ENCODE peak calls at places on chromosomes 4 and X, in ten cellular contexts. One of them, this sample, is unnamed.

GRCh38 chrX:50941638-50942037 is 31.1 kb downstream of the BMP15 start:
- DNase-seq in GM23338: peak; percentile 24
- DNase-seq in heart left ventricle: no peak
- DNase-seq in astrocyte: no peak
- DNase-seq in PC-3: peak; percentile 3
- DNase-seq in SJSA1: peak; percentile 0
- DNase-seq in HCT116: no peak
- DNase-seq in neural progenitor cell: peak; percentile 49
- DNase-seq in spleen: peak; percentile 68
- DNase-seq in K562: peak; percentile 3
- DNase-seq in this sample: no peak

GRCh38 chrX:41010188-41010846 is 74.9 kb upstream of the USP9X start:
- DNase-seq in spleen: peak; percentile 85
- DNase-seq in SJSA1: peak; percentile 22
- DNase-seq in K562: peak; percentile 92
- DNase-seq in GM23338: peak; percentile 60
- DNase-seq in neural progenitor cell: peak; percentile 52
- DNase-seq in heart left ventricle: peak; percentile 87
- DNase-seq in HCT116: no peak
- DNase-seq in PC-3: peak; percentile 91
- DNase-seq in astrocyte: peak; percentile 89
- DNase-seq in this sample: peak; percentile 72

GRCh38 chr4:2795558-2796260 is 2.8 kb downstream of the SH3BP2 start:
- DNase-seq in heart left ventricle: peak; percentile 21
- DNase-seq in astrocyte: no peak
- DNase-seq in neural progenitor cell: peak; percentile 1
- DNase-seq in GM23338: no peak
- DNase-seq in PC-3: no peak
- DNase-seq in spleen: peak; percentile 83
- DNase-seq in SJSA1: no peak
- DNase-seq in K562: no peak
- DNase-seq in HCT116: no peak
- DNase-seq in this sample: peak; percentile 69

GRCh38 chrX:11913001-11913400 is 155.0 kb downstream of the MSL3 start:
- DNase-seq in heart left ventricle: no peak
- DNase-seq in GM23338: no peak
- DNase-seq in PC-3: no peak
- DNase-seq in neural progenitor cell: no peak
- DNase-seq in HCT116: no peak
- DNase-seq in SJSA1: peak; percentile 11
- DNase-seq in spleen: no peak
- DNase-seq in astrocyte: peak; percentile 15
- DNase-seq in K562: no peak
- DNase-seq in this sample: no peak

GRCh38 chr4:38730830-38731646 is 51.8 kb downstream of the TLR10 start:
- DNase-seq in HCT116: peak; percentile 50
- DNase-seq in neural progenitor cell: peak; percentile 86
- DNase-seq in GM23338: peak; percentile 94
- DNase-seq in PC-3: peak; percentile 73
- DNase-seq in SJSA1: peak; percentile 91
- DNase-seq in spleen: peak; percentile 95
- DNase-seq in astrocyte: peak; percentile 97
- DNase-seq in heart left ventricle: peak; percentile 79
- DNase-seq in K562: peak; percentile 87
- DNase-seq in this sample: no peak

GRCh38 chr4:17173300-17173699 is 274.9 kb upstream of the LDB2 start:
- DNase-seq in PC-3: no peak
- DNase-seq in HCT116: no peak
- DNase-seq in K562: peak; percentile 8
- DNase-seq in astrocyte: no peak
- DNase-seq in GM23338: peak; percentile 74
- DNase-seq in neural progenitor cell: peak; percentile 69
- DNase-seq in spleen: no peak
- DNase-seq in SJSA1: no peak
- DNase-seq in heart left ventricle: peak; percentile 25
- DNase-seq in this sample: no peak

GRCh38 chr4:59818656-59819055 is 1381.5 kb upstream of the ADGRL3 start:
- DNase-seq in HCT116: no peak
- DNase-seq in astrocyte: peak; percentile 5
- DNase-seq in GM23338: no peak
- DNase-seq in SJSA1: peak; percentile 10
- DNase-seq in heart left ventricle: no peak
- DNase-seq in K562: no peak
- DNase-seq in PC-3: peak; percentile 46
- DNase-seq in spleen: no peak
- DNase-seq in neural progenitor cell: no peak
- DNase-seq in this sample: no peak

GRCh38 chrX:120485562-120486520 is 16.7 kb upstream of the LAMP2 start:
- DNase-seq in PC-3: peak; percentile 86
- DNase-seq in HCT116: peak; percentile 80
- DNase-seq in K562: peak; percentile 87
- DNase-seq in neural progenitor cell: peak; percentile 74
- DNase-seq in GM23338: peak; percentile 86
- DNase-seq in spleen: peak; percentile 89
- DNase-seq in SJSA1: peak; percentile 72
- DNase-seq in astrocyte: peak; percentile 59
- DNase-seq in heart left ventricle: peak; percentile 81
- DNase-seq in this sample: peak; percentile 41

GRCh38 chr4:30722916-30723270 is 2.7 kb downstream of the PCDH7 start:
- DNase-seq in PC-3: no peak
- DNase-seq in SJSA1: no peak
- DNase-seq in GM23338: peak; percentile 45
- DNase-seq in heart left ventricle: no peak
- DNase-seq in spleen: peak; percentile 66
- DNase-seq in HCT116: no peak
- DNase-seq in astrocyte: no peak
- DNase-seq in K562: no peak
- DNase-seq in neural progenitor cell: peak; percentile 29
- DNase-seq in this sample: no peak

GRCh38 chr4:168623011-168623410 is 126.2 kb downstream of the PALLD start:
- DNase-seq in spleen: no peak
- DNase-seq in PC-3: no peak
- DNase-seq in HCT116: no peak
- DNase-seq in heart left ventricle: no peak
- DNase-seq in GM23338: no peak
- DNase-seq in SJSA1: no peak
- DNase-seq in K562: no peak
- DNase-seq in astrocyte: no peak
- DNase-seq in neural progenitor cell: no peak
- DNase-seq in this sample: no peak

GRCh38 chrX:73851014-73852009 is 288.3 kb downstream of the CHIC1 start:
- DNase-seq in GM23338: no peak
- DNase-seq in spleen: peak; percentile 90
- DNase-seq in SJSA1: no peak
- DNase-seq in PC-3: no peak
- DNase-seq in astrocyte: peak; percentile 93
- DNase-seq in HCT116: no peak
- DNase-seq in neural progenitor cell: no peak
- DNase-seq in heart left ventricle: no peak
- DNase-seq in K562: peak; percentile 87
- DNase-seq in this sample: no peak
- H3K4me3 ChIP-seq in GM23338: no peak overlapping the region
- H3K4me3 ChIP-seq in spleen: peak overlapping the region; percentile 53
- H3K4me3 ChIP-seq in SJSA1: no peak overlapping the region
- H3K4me3 ChIP-seq in PC-3: no peak overlapping the region
- H3K4me3 ChIP-seq in astrocyte: no peak overlapping the region
- H3K4me3 ChIP-seq in HCT116: no peak overlapping the region
- H3K4me3 ChIP-seq in neural progenitor cell: no peak overlapping the region
- H3K4me3 ChIP-seq in heart left ventricle: peak overlapping the region; percentile 35
- H3K4me3 ChIP-seq in K562: peak overlapping the region; percentile 63
- H3K4me3 ChIP-seq in this sample: no peak overlapping the region

GRCh38 chr4:5554376-5554775 is 154.0 kb downstream of the EVC2 start:
- DNase-seq in heart left ventricle: no peak
- DNase-seq in GM23338: peak; percentile 38
- DNase-seq in SJSA1: no peak
- DNase-seq in K562: no peak
- DNase-seq in PC-3: no peak
- DNase-seq in astrocyte: no peak
- DNase-seq in neural progenitor cell: no peak
- DNase-seq in HCT116: no peak
- DNase-seq in spleen: no peak
- DNase-seq in this sample: no peak
- H3K27ac ChIP-seq in heart left ventricle: no peak overlapping the region
- H3K27ac ChIP-seq in GM23338: no peak overlapping the region
- H3K27ac ChIP-seq in SJSA1: no peak overlapping the region
- H3K27ac ChIP-seq in K562: no peak overlapping the region
- H3K27ac ChIP-seq in PC-3: no peak overlapping the region
- H3K27ac ChIP-seq in astrocyte: no peak overlapping the region
- H3K27ac ChIP-seq in neural progenitor cell: no peak overlapping the region
- H3K27ac ChIP-seq in HCT116: no peak overlapping the region
- H3K27ac ChIP-seq in spleen: no peak overlapping the region
- H3K27ac ChIP-seq in this sample: no peak overlapping the region

GRCh38 chr4:55437356-55437796 is 41.6 kb downstream of the TMEM165 start:
- DNase-seq in SJSA1: no peak
- DNase-seq in PC-3: peak; percentile 56
- DNase-seq in K562: peak; percentile 62
- DNase-seq in heart left ventricle: no peak
- DNase-seq in spleen: no peak
- DNase-seq in GM23338: no peak
- DNase-seq in astrocyte: peak; percentile 49
- DNase-seq in neural progenitor cell: no peak
- DNase-seq in HCT116: no peak
- DNase-seq in this sample: no peak

GRCh38 chr4:55440786-55441185 is 45.0 kb downstream of the TMEM165 start:
- DNase-seq in heart left ventricle: no peak
- DNase-seq in GM23338: no peak
- DNase-seq in HCT116: no peak
- DNase-seq in spleen: no peak
- DNase-seq in PC-3: no peak
- DNase-seq in SJSA1: no peak
- DNase-seq in neural progenitor cell: no peak
- DNase-seq in K562: no peak
- DNase-seq in astrocyte: no peak
- DNase-seq in this sample: no peak

GRCh38 chr4:55439023-55439422 is 43.3 kb downstream of the TMEM165 start:
- DNase-seq in astrocyte: no peak
- DNase-seq in SJSA1: no peak
- DNase-seq in neural progenitor cell: no peak
- DNase-seq in GM23338: no peak
- DNase-seq in heart left ventricle: no peak
- DNase-seq in K562: no peak
- DNase-seq in PC-3: no peak
- DNase-seq in spleen: no peak
- DNase-seq in HCT116: no peak
- DNase-seq in this sample: no peak

GRCh38 chr4:55437823-55438222 is 42.1 kb downstream of the TMEM165 start:
- DNase-seq in neural progenitor cell: no peak
- DNase-seq in PC-3: no peak
- DNase-seq in heart left ventricle: no peak
- DNase-seq in HCT116: no peak
- DNase-seq in astrocyte: no peak
- DNase-seq in spleen: no peak
- DNase-seq in SJSA1: no peak
- DNase-seq in GM23338: no peak
- DNase-seq in K562: no peak
- DNase-seq in this sample: no peak

GRCh38 chr4:55438314-55438713 is 42.6 kb downstream of the TMEM165 start:
- DNase-seq in neural progenitor cell: no peak
- DNase-seq in GM23338: no peak
- DNase-seq in HCT116: no peak
- DNase-seq in K562: no peak
- DNase-seq in spleen: no peak
- DNase-seq in astrocyte: no peak
- DNase-seq in SJSA1: no peak
- DNase-seq in PC-3: no peak
- DNase-seq in heart left ventricle: no peak
- DNase-seq in this sample: no peak
- H3K4me3 ChIP-seq in neural progenitor cell: no peak overlapping the region
- H3K4me3 ChIP-seq in GM23338: no peak overlapping the region
- H3K4me3 ChIP-seq in HCT116: no peak overlapping the region
- H3K4me3 ChIP-seq in K562: no peak overlapping the region
- H3K4me3 ChIP-seq in spleen: no peak overlapping the region
- H3K4me3 ChIP-seq in astrocyte: no peak overlapping the region
- H3K4me3 ChIP-seq in SJSA1: no peak overlapping the region
- H3K4me3 ChIP-seq in PC-3: no peak overlapping the region
- H3K4me3 ChIP-seq in heart left ventricle: no peak overlapping the region
- H3K4me3 ChIP-seq in this sample: no peak overlapping the region

GRCh38 chrX:115017455-115017854 is at the start of gene IL13RA2:
- DNase-seq in neural progenitor cell: no peak
- DNase-seq in GM23338: peak; percentile 9
- DNase-seq in K562: no peak
- DNase-seq in spleen: no peak
- DNase-seq in astrocyte: no peak
- DNase-seq in HCT116: no peak
- DNase-seq in SJSA1: no peak
- DNase-seq in PC-3: no peak
- DNase-seq in heart left ventricle: no peak
- DNase-seq in this sample: no peak

GRCh38 chrX:115021121-115021520 is 3.7 kb upstream of the IL13RA2 start:
- DNase-seq in K562: no peak
- DNase-seq in HCT116: no peak
- DNase-seq in SJSA1: no peak
- DNase-seq in GM23338: no peak
- DNase-seq in spleen: no peak
- DNase-seq in neural progenitor cell: no peak
- DNase-seq in PC-3: no peak
- DNase-seq in heart left ventricle: no peak
- DNase-seq in astrocyte: no peak
- DNase-seq in this sample: no peak

GRCh38 chrX:115013705-115014104 is 3.7 kb downstream of the IL13RA2 start:
- DNase-seq in PC-3: peak; percentile 67
- DNase-seq in GM23338: no peak
- DNase-seq in spleen: no peak
- DNase-seq in HCT116: no peak
- DNase-seq in SJSA1: no peak
- DNase-seq in astrocyte: no peak
- DNase-seq in heart left ventricle: no peak
- DNase-seq in K562: no peak
- DNase-seq in neural progenitor cell: no peak
- DNase-seq in this sample: no peak

GRCh38 chrX:115018944-115019343 is 1.5 kb upstream of the IL13RA2 start:
- DNase-seq in GM23338: no peak
- DNase-seq in spleen: no peak
- DNase-seq in heart left ventricle: no peak
- DNase-seq in neural progenitor cell: no peak
- DNase-seq in PC-3: peak; percentile 61
- DNase-seq in K562: no peak
- DNase-seq in SJSA1: no peak
- DNase-seq in HCT116: no peak
- DNase-seq in astrocyte: no peak
- DNase-seq in this sample: no peak

GRCh38 chrX:115018040-115018647 is 728 bp upstream of the IL13RA2 start:
- DNase-seq in spleen: no peak
- DNase-seq in heart left ventricle: no peak
- DNase-seq in PC-3: no peak
- DNase-seq in GM23338: peak; percentile 66
- DNase-seq in SJSA1: no peak
- DNase-seq in neural progenitor cell: peak; percentile 47
- DNase-seq in K562: peak; percentile 44
- DNase-seq in astrocyte: no peak
- DNase-seq in HCT116: no peak
- DNase-seq in this sample: no peak
- H3K27ac ChIP-seq in spleen: no peak overlapping the region
- H3K27ac ChIP-seq in heart left ventricle: no peak overlapping the region
- H3K27ac ChIP-seq in PC-3: peak overlapping the region; percentile 93
- H3K27ac ChIP-seq in GM23338: no peak overlapping the region
- H3K27ac ChIP-seq in SJSA1: no peak overlapping the region
- H3K27ac ChIP-seq in neural progenitor cell: no peak overlapping the region
- H3K27ac ChIP-seq in K562: no peak overlapping the region
- H3K27ac ChIP-seq in astrocyte: no peak overlapping the region
- H3K27ac ChIP-seq in HCT116: no peak overlapping the region
- H3K27ac ChIP-seq in this sample: peak overlapping the region; percentile 12

This sample was measured in RWPE2.